ENCODE peak calls at places on chromosomes 16 and 17, in five cellular contexts. One of them, this sample, is unnamed.

GRCh38 chr17:10512856-10513255 is 5.5 kb downstream of the MYH1 start:
- DNase-seq in colonic mucosa: no peak
- DNase-seq in mammary epithelial cell: no peak
- DNase-seq in retina: no peak
- DNase-seq in GM20000: no peak
- DNase-seq in this sample: no peak

GRCh38 chr16:31134091-31134571 is 1.4 kb downstream of the PRSS8 start:
- DNase-seq in colonic mucosa: peak
- DNase-seq in mammary epithelial cell: peak
- DNase-seq in retina: no peak
- DNase-seq in GM20000: no peak
- DNase-seq in this sample: no peak

GRCh38 chr17:76208120-76208519 is 32.2 kb downstream of the RNF157 start:
- DNase-seq in colonic mucosa: no peak
- DNase-seq in mammary epithelial cell: no peak
- DNase-seq in retina: no peak
- DNase-seq in GM20000: peak
- DNase-seq in this sample: no peak

GRCh38 chr17:29155235-29155965 is 24.8 kb downstream of the MYO18A start:
- DNase-seq in colonic mucosa: peak
- DNase-seq in mammary epithelial cell: peak
- DNase-seq in retina: no peak
- DNase-seq in GM20000: peak
- DNase-seq in this sample: no peak

GRCh38 chr17:6387442-6387841 is 47.5 kb downstream of the AIPL1 start:
- DNase-seq in colonic mucosa: no peak
- DNase-seq in mammary epithelial cell: no peak
- DNase-seq in retina: no peak
- DNase-seq in GM20000: no peak
- DNase-seq in this sample: no peak

GRCh38 chr17:12729086-12729485 is 60.2 kb upstream of the ARHGAP44 start:
- DNase-seq in colonic mucosa: no peak
- DNase-seq in mammary epithelial cell: no peak
- DNase-seq in retina: no peak
- DNase-seq in GM20000: no peak
- DNase-seq in this sample: no peak

GRCh38 chr16:31094088-31094423 is 541 bp downstream of the VKORC1 start:
- DNase-seq in colonic mucosa: peak
- DNase-seq in mammary epithelial cell: peak
- DNase-seq in retina: no peak
- DNase-seq in GM20000: no peak
- DNase-seq in this sample: no peak

GRCh38 chr17:32482568-32483320 is 4.0 kb upstream of the CDK5R1 start:
- DNase-seq in colonic mucosa: no peak
- DNase-seq in mammary epithelial cell: no peak
- DNase-seq in retina: no peak
- DNase-seq in GM20000: no peak
- DNase-seq in this sample: no peak

GRCh38 chr17:8173871-8174322 is 2.3 kb downstream of the TMEM107 start:
- DNase-seq in colonic mucosa: no peak
- DNase-seq in mammary epithelial cell: no peak
- DNase-seq in retina: no peak
- DNase-seq in GM20000: no peak
- DNase-seq in this sample: no peak

GRCh38 chr17:16352303-16352837 is 899 bp downstream of the CENPV start:
- DNase-seq in colonic mucosa: peak
- DNase-seq in mammary epithelial cell: peak
- DNase-seq in retina: peak
- DNase-seq in GM20000: peak
- DNase-seq in this sample: peak

GRCh38 chr17:43549496-43549895 is 3.4 kb upstream of the ETV4 start:
- DNase-seq in colonic mucosa: no peak
- DNase-seq in mammary epithelial cell: peak
- DNase-seq in retina: no peak
- DNase-seq in GM20000: no peak
- DNase-seq in this sample: no peak

GRCh38 chr16:50247906-50248608 is 18.3 kb upstream of the ADCY7 start:
- DNase-seq in colonic mucosa: no peak
- DNase-seq in mammary epithelial cell: no peak
- DNase-seq in retina: no peak
- DNase-seq in GM20000: no peak
- DNase-seq in this sample: no peak

GRCh38 chr16:35252356-35252936 is 1793.0 kb downstream of the TP53TG3F start:
- DNase-seq in colonic mucosa: no peak
- DNase-seq in mammary epithelial cell: no peak
- DNase-seq in retina: no peak
- DNase-seq in GM20000: no peak
- DNase-seq in this sample: no peak

GRCh38 chr16:54459509-54460235 is 173.1 kb upstream of the IRX3 start:
- DNase-seq in colonic mucosa: no peak
- DNase-seq in mammary epithelial cell: no peak
- DNase-seq in retina: no peak
- DNase-seq in GM20000: no peak
- DNase-seq in this sample: no peak

GRCh38 chr17:58918072-58918471 is 162.4 kb downstream of the PPM1E start:
- DNase-seq in colonic mucosa: no peak
- DNase-seq in mammary epithelial cell: no peak
- DNase-seq in retina: no peak
- DNase-seq in GM20000: no peak
- DNase-seq in this sample: no peak

GRCh38 chr17:81322271-81323082 is 27.4 kb upstream of the SLC38A10 start:
- DNase-seq in colonic mucosa: no peak
- DNase-seq in mammary epithelial cell: no peak
- DNase-seq in retina: no peak
- DNase-seq in GM20000: peak
- DNase-seq in this sample: peak

GRCh38 chr16:88983157-88983556 is 6.2 kb upstream of the CBFA2T3 start:
- DNase-seq in colonic mucosa: no peak
- DNase-seq in mammary epithelial cell: no peak
- DNase-seq in retina: no peak
- DNase-seq in GM20000: peak
- DNase-seq in this sample: no peak

GRCh38 chr17:60699090-60699489 is 21.4 kb downstream of the BCAS3 start:
- DNase-seq in colonic mucosa: no peak
- DNase-seq in mammary epithelial cell: no peak
- DNase-seq in retina: no peak
- DNase-seq in GM20000: no peak
- DNase-seq in this sample: no peak

GRCh38 chr17:81131486-81132196 is 33.7 kb upstream of the PVALEF start:
- DNase-seq in colonic mucosa: peak
- DNase-seq in mammary epithelial cell: no peak
- DNase-seq in retina: no peak
- DNase-seq in GM20000: no peak
- DNase-seq in this sample: no peak

GRCh38 chr17:37327341-37328090 is 48.3 kb upstream of the C17orf78 start:
- DNase-seq in colonic mucosa: no peak
- DNase-seq in mammary epithelial cell: peak
- DNase-seq in retina: no peak
- DNase-seq in GM20000: no peak
- DNase-seq in this sample: no peak

GRCh38 chr17:51165680-51166197 is 472 bp upstream of the NME2 start:
- DNase-seq in colonic mucosa: no peak
- DNase-seq in mammary epithelial cell: no peak
- DNase-seq in retina: no peak
- DNase-seq in GM20000: no peak
- DNase-seq in this sample: no peak

GRCh38 chr17:49117581-49118230 is 14.9 kb upstream of the B4GALNT2 start:
- DNase-seq in colonic mucosa: peak
- DNase-seq in mammary epithelial cell: peak
- DNase-seq in retina: no peak
- DNase-seq in GM20000: no peak
- DNase-seq in this sample: no peak

GRCh38 chr17:42632949-42633444 is 23.5 kb downstream of the TUBG1 start:
- DNase-seq in colonic mucosa: no peak
- DNase-seq in mammary epithelial cell: no peak
- DNase-seq in retina: no peak
- DNase-seq in GM20000: no peak
- DNase-seq in this sample: no peak

GRCh38 chr16:89409161-89409711 is 81.1 kb downstream of the ANKRD11 start:
- DNase-seq in colonic mucosa: no peak
- DNase-seq in mammary epithelial cell: peak
- DNase-seq in retina: no peak
- DNase-seq in GM20000: no peak
- DNase-seq in this sample: no peak

GRCh38 chr16:17947165-17947564 is 389.4 kb downstream of the NPIPA8 start:
- DNase-seq in colonic mucosa: no peak
- DNase-seq in mammary epithelial cell: no peak
- DNase-seq in retina: no peak
- DNase-seq in GM20000: no peak
- DNase-seq in this sample: no peak

GRCh38 chr17:320139-320538 is 32.5 kb downstream of the RPH3AL start:
- DNase-seq in colonic mucosa: no peak
- DNase-seq in mammary epithelial cell: no peak
- DNase-seq in retina: peak
- DNase-seq in GM20000: no peak
- DNase-seq in this sample: no peak

GRCh38 chr17:48181653-48182052 is 74.1 kb downstream of the SNX11 start:
- DNase-seq in colonic mucosa: peak
- DNase-seq in mammary epithelial cell: no peak
- DNase-seq in retina: no peak
- DNase-seq in GM20000: no peak
- DNase-seq in this sample: no peak

GRCh38 chr16:87445486-87445885 is 47.3 kb downstream of the ZCCHC14 start:
- DNase-seq in colonic mucosa: no peak
- DNase-seq in mammary epithelial cell: no peak
- DNase-seq in retina: no peak
- DNase-seq in GM20000: no peak
- DNase-seq in this sample: no peak

GRCh38 chr16:1877804-1878203 is 5.8 kb upstream of the MEIOB start:
- DNase-seq in colonic mucosa: peak
- DNase-seq in mammary epithelial cell: no peak
- DNase-seq in retina: no peak
- DNase-seq in GM20000: no peak
- DNase-seq in this sample: no peak

GRCh38 chr17:62617894-62618472 is 9.5 kb upstream of the MRC2 start:
- DNase-seq in colonic mucosa: no peak
- DNase-seq in mammary epithelial cell: no peak
- DNase-seq in retina: no peak
- DNase-seq in GM20000: no peak
- DNase-seq in this sample: no peak

GRCh38 chr17:45228985-45229517 is 7.4 kb downstream of the FMNL1 start:
- DNase-seq in colonic mucosa: peak
- DNase-seq in mammary epithelial cell: peak
- DNase-seq in retina: no peak
- DNase-seq in GM20000: peak
- DNase-seq in this sample: peak